ENCODE peak calls at places on chromosomes 3 and 15, in four cellular contexts. T is Peyer's patch, L is heart right ventricle, X is endodermal cell. G is an unnamed sample.

GRCh38 chr15:65777053-65777452 is 15.0 kb downstream of the DENND4A start:
- DNase-seq in T (no peak), L (no peak), X (no peak), G (no peak)

GRCh38 chr3:175486255-175486654 is 627.1 kb downstream of the NAALADL2 start:
- DNase-seq in T (no peak), L (no peak), X (no peak), G (no peak)

GRCh38 chr3:8532251-8532831 is 30.7 kb downstream of the LMCD1 start:
- DNase-seq in T (no peak), L (no peak), X (peak; percentile 36), G (no peak)

GRCh38 chr3:35262376-35262775 is 376.9 kb upstream of the ARPP21 start:
- DNase-seq in T (no peak), L (no peak), X (no peak), G (no peak)

GRCh38 chr15:82792068-82792467 is 13.8 kb downstream of the FSD2 start:
- DNase-seq in T (no peak), L (no peak), X (no peak), G (no peak)

GRCh38 chr3:15794842-15795562 is 2.8 kb downstream of the ANKRD28 start:
- DNase-seq in T (no peak), L (no peak), X (no peak), G (no peak)

GRCh38 chr3:47056705-47057104 is 77.2 kb downstream of the NBEAL2 start:
- DNase-seq in T (no peak), L (no peak), X (no peak), G (no peak)

GRCh38 chr15:40105517-40106202 is 3.0 kb downstream of the BMF start:
- DNase-seq in T (no peak), L (no peak), X (no peak), G (no peak)

GRCh38 chr3:121970047-121970446 is 52.0 kb downstream of the ILDR1 start:
- DNase-seq in T (no peak), L (no peak), X (no peak), G (no peak)

GRCh38 chr3:121974601-121975111 is 47.4 kb downstream of the ILDR1 start:
- DNase-seq in T (no peak), L (no peak), X (no peak), G (no peak)

GRCh38 chr3:121969631-121970030 is 52.4 kb downstream of the ILDR1 start:
- DNase-seq in T (no peak), L (no peak), X (no peak), G (no peak)
- H3K27ac ChIP-seq in T (no peak overlapping the region), L (no peak overlapping the region), X (no peak overlapping the region), G (no peak overlapping the region)

GRCh38 chr3:152313914-152314313 is 45.2 kb downstream of the MBNL1 start:
- DNase-seq in T (no peak), L (no peak), X (no peak), G (no peak)
- H3K27ac ChIP-seq in T (no peak overlapping the region), L (peak overlapping the region; percentile 41), X (no peak overlapping the region), G (no peak overlapping the region)

DNA sequence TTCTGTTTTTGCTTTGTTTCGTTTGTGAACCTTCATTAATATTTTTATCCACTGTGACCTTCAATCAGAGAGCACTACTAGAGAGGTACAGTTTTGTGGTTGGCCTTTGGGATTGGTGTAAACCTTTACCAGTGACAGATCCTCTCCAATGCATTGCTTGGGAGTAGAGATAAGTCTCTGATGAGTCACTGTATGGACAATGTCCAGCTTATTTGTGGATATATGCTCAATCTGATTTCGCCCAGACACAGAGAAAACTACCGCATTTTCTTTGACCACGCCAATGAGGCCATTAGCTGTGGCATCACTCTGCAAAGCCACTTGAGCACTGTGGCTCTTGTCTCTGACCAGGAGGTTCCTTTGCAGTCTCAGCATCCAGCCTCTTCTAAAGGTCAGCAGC is 964.7 kb downstream of the TUSC7 start:
- DNase-seq in T (no peak), L (no peak), X (no peak), G (no peak)
- H3K27ac ChIP-seq in T (no peak overlapping the region), L (no peak overlapping the region), X (no peak overlapping the region), G (no peak overlapping the region)

GRCh38 chr3:83649692-83650091 is 1309.1 kb upstream of the CADM2 start:
- DNase-seq in T (no peak), L (no peak), X (no peak), G (no peak)

DNA sequence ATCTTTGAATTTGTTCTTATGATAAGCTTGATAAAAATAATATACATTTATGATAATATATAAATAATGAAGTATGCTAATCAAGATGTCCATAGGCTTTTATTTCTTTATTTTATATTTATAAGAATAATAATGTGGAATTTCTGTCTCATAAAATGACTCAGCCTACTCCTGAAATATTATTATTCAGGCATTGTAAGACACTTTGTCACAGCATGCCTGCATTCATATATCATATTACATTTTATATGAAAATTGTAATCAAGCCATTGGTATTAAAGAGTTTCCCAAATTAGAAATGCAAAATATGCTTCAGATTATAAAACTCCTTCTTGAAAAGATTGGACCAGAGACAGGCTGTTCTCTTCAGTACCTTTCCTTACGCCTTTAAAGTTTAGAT is 1303.7 kb upstream of the CADM2 start:
- DNase-seq in T (no peak), L (no peak), X (no peak), G (no peak)
- H3K27ac ChIP-seq in T (no peak overlapping the region), L (no peak overlapping the region), X (no peak overlapping the region), G (no peak overlapping the region)

DNA sequence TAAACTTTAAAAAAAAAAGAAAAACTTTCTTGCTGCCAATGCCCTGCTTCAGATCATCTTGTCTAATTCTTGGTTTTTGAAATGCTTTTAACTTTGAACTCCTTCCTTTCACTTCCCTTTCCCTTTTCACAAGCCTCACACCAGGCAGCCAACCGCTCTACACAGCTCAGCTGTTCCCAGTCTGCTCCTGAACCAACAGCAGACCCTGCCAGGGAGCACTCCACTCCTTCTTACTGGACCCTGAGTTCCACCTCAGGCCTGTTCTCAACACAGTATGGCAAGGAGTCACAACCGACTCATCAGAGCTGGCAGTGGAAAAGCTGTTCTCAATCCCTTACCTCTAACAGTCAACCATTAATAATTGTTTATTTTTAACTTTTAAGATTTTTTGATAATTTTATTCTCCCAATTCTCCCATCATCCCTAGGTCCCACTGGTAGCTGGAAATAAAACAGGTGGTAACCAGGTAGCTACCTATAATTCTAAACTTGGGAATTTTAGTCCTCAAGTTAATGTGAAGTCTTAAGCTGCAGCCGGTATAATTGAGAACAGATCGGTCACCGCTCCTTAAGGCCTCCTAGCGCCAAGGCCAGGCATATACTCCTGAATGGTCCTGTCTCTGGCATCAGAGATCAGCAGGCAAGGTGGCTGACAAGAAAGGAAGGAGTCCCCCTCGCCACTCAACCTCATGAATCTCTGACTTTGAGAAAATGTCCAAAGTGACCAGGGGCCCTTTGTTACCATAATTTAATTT is 43.9 kb downstream of the BOC start:
- DNase-seq in T (no peak), L (no peak), X (peak; percentile 72), G (no peak)
- H3K27ac ChIP-seq in T (no peak overlapping the region), L (no peak overlapping the region), X (no peak overlapping the region), G (no peak overlapping the region)

GRCh38 chr15:62889141-62889661 is 153.3 kb upstream of the TPM1 start:
- DNase-seq in T (no peak), L (no peak), X (no peak), G (no peak)
- H3K27ac ChIP-seq in T (no peak overlapping the region), L (no peak overlapping the region), X (no peak overlapping the region), G (no peak overlapping the region)

DNA sequence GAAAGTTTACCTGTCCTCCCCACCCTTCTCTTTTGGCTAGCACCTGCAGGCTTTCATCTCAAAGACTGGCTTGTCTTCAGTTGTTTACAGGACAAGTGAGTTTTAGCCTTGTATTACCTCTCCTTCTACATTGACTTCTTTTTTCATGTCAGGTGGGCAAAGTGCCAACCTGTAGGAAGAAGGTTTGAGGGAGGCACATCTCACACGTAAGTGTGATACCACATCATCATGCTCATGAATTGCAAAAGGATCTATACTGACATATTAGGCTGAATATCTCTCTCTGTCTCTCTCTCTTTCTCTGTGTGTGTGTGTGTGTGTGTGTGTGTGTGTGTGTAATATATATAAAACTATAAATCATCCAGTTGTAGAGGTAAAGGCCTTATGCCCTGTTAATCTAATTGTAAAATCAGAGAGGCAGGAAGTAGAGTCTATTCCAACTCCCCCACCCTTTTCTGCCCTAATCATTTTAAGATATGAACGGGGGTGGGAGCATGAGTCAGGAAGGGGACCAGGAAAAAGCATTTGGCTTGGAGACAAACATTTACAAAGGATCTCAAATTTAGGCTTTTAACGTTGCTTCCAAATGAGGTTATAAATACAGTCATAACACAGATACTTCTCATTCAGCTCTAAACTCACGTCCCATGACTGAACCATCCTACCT is 107.0 kb upstream of the PFN2 start:
- DNase-seq in T (no peak), L (no peak), X (no peak), G (no peak)
- H3K27ac ChIP-seq in T (no peak overlapping the region), L (no peak overlapping the region), X (no peak overlapping the region), G (no peak overlapping the region)